ENCODE peak calls at places on chromosomes 6 and 20, in seven cellular contexts. One of them, this sample, is unnamed.

GRCh38 chr6:24720131-24720603 is 1.2 kb upstream of the C6orf62 start:
- DNase-seq in H9: peak
- DNase-seq in mesendoderm: peak
- DNase-seq in neuronal stem cell: peak
- DNase-seq in mesenchymal stem cell: peak
- DNase-seq in H1: no peak
- DNase-seq in trophoblast cell: peak
- DNase-seq in this sample: peak

GRCh38 chr6:99603421-99604160 is 3.0 kb upstream of the PRDM13 start:
- DNase-seq in H9: peak
- DNase-seq in mesendoderm: peak
- DNase-seq in neuronal stem cell: peak
- DNase-seq in mesenchymal stem cell: no peak
- DNase-seq in H1: peak
- DNase-seq in trophoblast cell: no peak
- DNase-seq in this sample: peak

GRCh38 chr6:22774129-22774528 is 204.8 kb downstream of the HDGFL1 start:
- DNase-seq in H9: no peak
- DNase-seq in mesendoderm: no peak
- DNase-seq in neuronal stem cell: no peak
- DNase-seq in mesenchymal stem cell: no peak
- DNase-seq in H1: no peak
- DNase-seq in trophoblast cell: no peak
- DNase-seq in this sample: peak

GRCh38 chr20:24497851-24498250 is 28.4 kb downstream of the SYNDIG1 start:
- DNase-seq in H9: peak
- DNase-seq in mesendoderm: no peak
- DNase-seq in neuronal stem cell: no peak
- DNase-seq in mesenchymal stem cell: no peak
- DNase-seq in H1: no peak
- DNase-seq in trophoblast cell: no peak
- DNase-seq in this sample: peak

GRCh38 chr6:115190534-115190933 is 847.7 kb upstream of the HS3ST5 start:
- DNase-seq in H9: no peak
- DNase-seq in mesendoderm: no peak
- DNase-seq in neuronal stem cell: no peak
- DNase-seq in mesenchymal stem cell: no peak
- DNase-seq in H1: no peak
- DNase-seq in trophoblast cell: no peak
- DNase-seq in this sample: no peak

GRCh38 chr6:141634269-141634668 is 498.5 kb upstream of the GJE1 start:
- DNase-seq in H9: no peak
- DNase-seq in mesendoderm: no peak
- DNase-seq in neuronal stem cell: no peak
- DNase-seq in mesenchymal stem cell: no peak
- DNase-seq in H1: no peak
- DNase-seq in trophoblast cell: no peak
- DNase-seq in this sample: no peak

GRCh38 chr6:150076196-150076893 is 7.4 kb upstream of the ULBP3 start:
- DNase-seq in H9: no peak
- DNase-seq in mesendoderm: peak
- DNase-seq in neuronal stem cell: no peak
- DNase-seq in mesenchymal stem cell: peak
- DNase-seq in H1: no peak
- DNase-seq in trophoblast cell: no peak
- DNase-seq in this sample: no peak

GRCh38 chr20:62030834-62031434 is 34.7 kb downstream of the TAF4 start:
- DNase-seq in H9: no peak
- DNase-seq in mesendoderm: peak
- DNase-seq in neuronal stem cell: no peak
- DNase-seq in mesenchymal stem cell: no peak
- DNase-seq in H1: no peak
- DNase-seq in trophoblast cell: no peak
- DNase-seq in this sample: no peak

GRCh38 chr6:141321486-141322347 is 811.0 kb upstream of the GJE1 start:
- DNase-seq in H9: no peak
- DNase-seq in mesendoderm: peak
- DNase-seq in neuronal stem cell: no peak
- DNase-seq in mesenchymal stem cell: peak
- DNase-seq in H1: no peak
- DNase-seq in trophoblast cell: peak
- DNase-seq in this sample: peak

GRCh38 chr6:5557506-5557905 is 296.2 kb downstream of the FARS2 start:
- DNase-seq in H9: no peak
- DNase-seq in mesendoderm: no peak
- DNase-seq in neuronal stem cell: no peak
- DNase-seq in mesenchymal stem cell: no peak
- DNase-seq in H1: no peak
- DNase-seq in trophoblast cell: no peak
- DNase-seq in this sample: no peak

GRCh38 chr20:3243718-3244358 is 4.8 kb upstream of the SLC4A11 start:
- DNase-seq in H9: no peak
- DNase-seq in mesendoderm: no peak
- DNase-seq in neuronal stem cell: no peak
- DNase-seq in mesenchymal stem cell: no peak
- DNase-seq in H1: no peak
- DNase-seq in trophoblast cell: no peak
- DNase-seq in this sample: no peak

GRCh38 chr20:3245711-3246110 is 6.7 kb upstream of the SLC4A11 start:
- DNase-seq in H9: no peak
- DNase-seq in mesendoderm: no peak
- DNase-seq in neuronal stem cell: no peak
- DNase-seq in mesenchymal stem cell: no peak
- DNase-seq in H1: no peak
- DNase-seq in trophoblast cell: no peak
- DNase-seq in this sample: no peak

GRCh38 chr20:3245156-3245555 is 6.2 kb upstream of the SLC4A11 start:
- DNase-seq in H9: no peak
- DNase-seq in mesendoderm: no peak
- DNase-seq in neuronal stem cell: no peak
- DNase-seq in mesenchymal stem cell: no peak
- DNase-seq in H1: no peak
- DNase-seq in trophoblast cell: no peak
- DNase-seq in this sample: no peak

GRCh38 chr20:3246682-3247081 is 7.7 kb upstream of the SLC4A11 start:
- DNase-seq in H9: no peak
- DNase-seq in mesendoderm: no peak
- DNase-seq in neuronal stem cell: no peak
- DNase-seq in mesenchymal stem cell: no peak
- DNase-seq in H1: no peak
- DNase-seq in trophoblast cell: no peak
- DNase-seq in this sample: no peak

DNA sequence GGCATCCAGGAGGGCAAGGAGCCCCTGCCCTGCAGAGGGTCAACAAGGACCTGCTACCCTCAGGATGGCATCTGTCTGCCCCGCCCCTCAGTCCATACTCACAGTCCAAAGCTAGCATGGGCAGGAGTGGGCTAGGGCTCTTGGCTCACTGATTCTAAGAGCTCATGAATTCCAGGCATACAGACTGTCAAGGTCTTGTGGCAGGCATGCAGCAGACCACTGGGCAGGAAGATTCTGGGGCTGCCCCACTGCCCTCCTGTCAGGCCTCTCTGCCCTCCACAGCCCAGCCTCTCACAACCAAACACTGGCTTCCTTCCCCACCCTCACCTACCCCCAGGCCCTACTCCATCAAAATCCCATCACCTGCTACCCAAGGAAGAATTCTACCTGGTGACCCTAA is 5.6 kb upstream of the SLC4A11 start:
- DNase-seq in H9: no peak
- DNase-seq in mesendoderm: no peak
- DNase-seq in neuronal stem cell: no peak
- DNase-seq in mesenchymal stem cell: no peak
- DNase-seq in H1: no peak
- DNase-seq in trophoblast cell: no peak
- DNase-seq in this sample: no peak
- H3K23ac ChIP-seq in H9: no peak
- H3K23ac ChIP-seq in mesendoderm: no peak
- H3K23ac ChIP-seq in neuronal stem cell: no peak
- H3K23ac ChIP-seq in mesenchymal stem cell: no peak
- H3K23ac ChIP-seq in H1: no peak
- H3K23ac ChIP-seq in trophoblast cell: no peak
- H3K23ac ChIP-seq in this sample: no peak

GRCh38 chr6:17059820-17060219 is 42.0 kb upstream of the STMND1 start:
- DNase-seq in H9: no peak
- DNase-seq in mesendoderm: no peak
- DNase-seq in neuronal stem cell: no peak
- DNase-seq in mesenchymal stem cell: no peak
- DNase-seq in H1: no peak
- DNase-seq in trophoblast cell: no peak
- DNase-seq in this sample: no peak

GRCh38 chr6:17061097-17061496 is 40.8 kb upstream of the STMND1 start:
- DNase-seq in H9: no peak
- DNase-seq in mesendoderm: peak
- DNase-seq in neuronal stem cell: no peak
- DNase-seq in mesenchymal stem cell: no peak
- DNase-seq in H1: no peak
- DNase-seq in trophoblast cell: no peak
- DNase-seq in this sample: no peak

GRCh38 chr6:17057322-17057721 is 44.5 kb upstream of the STMND1 start:
- DNase-seq in H9: no peak
- DNase-seq in mesendoderm: no peak
- DNase-seq in neuronal stem cell: no peak
- DNase-seq in mesenchymal stem cell: peak
- DNase-seq in H1: no peak
- DNase-seq in trophoblast cell: no peak
- DNase-seq in this sample: no peak

GRCh38 chr6:17059022-17059421 is 42.8 kb upstream of the STMND1 start:
- DNase-seq in H9: no peak
- DNase-seq in mesendoderm: no peak
- DNase-seq in neuronal stem cell: no peak
- DNase-seq in mesenchymal stem cell: no peak
- DNase-seq in H1: no peak
- DNase-seq in trophoblast cell: no peak
- DNase-seq in this sample: no peak

GRCh38 chr6:17058550-17058949 is 43.3 kb upstream of the STMND1 start:
- DNase-seq in H9: no peak
- DNase-seq in mesendoderm: no peak
- DNase-seq in neuronal stem cell: no peak
- DNase-seq in mesenchymal stem cell: no peak
- DNase-seq in H1: no peak
- DNase-seq in trophoblast cell: no peak
- DNase-seq in this sample: no peak
- H3K23ac ChIP-seq in H9: no peak
- H3K23ac ChIP-seq in mesendoderm: no peak
- H3K23ac ChIP-seq in neuronal stem cell: no peak
- H3K23ac ChIP-seq in mesenchymal stem cell: no peak
- H3K23ac ChIP-seq in H1: no peak
- H3K23ac ChIP-seq in trophoblast cell: no peak
- H3K23ac ChIP-seq in this sample: no peak

GRCh38 chr20:444862-445426 is 17.4 kb downstream of the TBC1D20 start:
- DNase-seq in H9: no peak
- DNase-seq in mesendoderm: peak
- DNase-seq in neuronal stem cell: no peak
- DNase-seq in mesenchymal stem cell: peak
- DNase-seq in H1: no peak
- DNase-seq in trophoblast cell: peak
- DNase-seq in this sample: peak

GRCh38 chr20:440636-441035 is 21.7 kb downstream of the TBC1D20 start:
- DNase-seq in H9: no peak
- DNase-seq in mesendoderm: no peak
- DNase-seq in neuronal stem cell: no peak
- DNase-seq in mesenchymal stem cell: no peak
- DNase-seq in H1: no peak
- DNase-seq in trophoblast cell: peak
- DNase-seq in this sample: peak

GRCh38 chr20:443223-443793 is 19.0 kb downstream of the TBC1D20 start:
- DNase-seq in H9: no peak
- DNase-seq in mesendoderm: no peak
- DNase-seq in neuronal stem cell: no peak
- DNase-seq in mesenchymal stem cell: no peak
- DNase-seq in H1: no peak
- DNase-seq in trophoblast cell: no peak
- DNase-seq in this sample: no peak

GRCh38 chr20:445514-446336 is 16.6 kb downstream of the TBC1D20 start:
- DNase-seq in H9: no peak
- DNase-seq in mesendoderm: no peak
- DNase-seq in neuronal stem cell: no peak
- DNase-seq in mesenchymal stem cell: no peak
- DNase-seq in H1: no peak
- DNase-seq in trophoblast cell: no peak
- DNase-seq in this sample: no peak

DNA sequence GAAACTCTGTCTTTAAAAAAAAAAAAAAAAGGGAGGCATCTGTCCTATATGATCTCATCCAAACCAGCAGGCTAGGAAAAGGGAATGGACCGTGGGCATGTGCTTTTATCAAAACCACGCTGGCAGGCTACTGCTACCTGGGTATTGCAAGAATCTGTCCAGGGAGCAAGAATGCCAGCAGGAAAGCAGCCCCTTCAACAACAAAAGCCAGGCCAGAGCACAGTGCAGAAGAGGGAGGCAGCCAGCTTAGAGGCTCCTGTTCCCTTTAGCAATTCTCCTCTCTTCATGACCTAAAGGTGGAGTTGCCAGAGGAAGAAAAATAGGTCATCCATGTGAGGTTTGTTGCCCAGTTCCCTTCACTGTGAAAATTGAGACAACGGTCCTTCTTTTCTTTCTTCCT is 18.2 kb downstream of the TBC1D20 start:
- DNase-seq in H9: no peak
- DNase-seq in mesendoderm: no peak
- DNase-seq in neuronal stem cell: no peak
- DNase-seq in mesenchymal stem cell: no peak
- DNase-seq in H1: no peak
- DNase-seq in trophoblast cell: no peak
- DNase-seq in this sample: no peak
- H3K23ac ChIP-seq in H9: no peak
- H3K23ac ChIP-seq in mesendoderm: no peak
- H3K23ac ChIP-seq in neuronal stem cell: no peak
- H3K23ac ChIP-seq in mesenchymal stem cell: no peak
- H3K23ac ChIP-seq in H1: no peak
- H3K23ac ChIP-seq in trophoblast cell: no peak
- H3K23ac ChIP-seq in this sample: no peak

GRCh38 chr20:43737925-43738324 is 11.1 kb upstream of the GTSF1L start:
- DNase-seq in H9: no peak
- DNase-seq in mesendoderm: no peak
- DNase-seq in neuronal stem cell: no peak
- DNase-seq in mesenchymal stem cell: no peak
- DNase-seq in H1: no peak
- DNase-seq in trophoblast cell: no peak
- DNase-seq in this sample: no peak
- H3K23ac ChIP-seq in H9: no peak
- H3K23ac ChIP-seq in mesendoderm: no peak
- H3K23ac ChIP-seq in neuronal stem cell: peak
- H3K23ac ChIP-seq in mesenchymal stem cell: no peak
- H3K23ac ChIP-seq in H1: no peak
- H3K23ac ChIP-seq in trophoblast cell: no peak
- H3K23ac ChIP-seq in this sample: no peak

DNA sequence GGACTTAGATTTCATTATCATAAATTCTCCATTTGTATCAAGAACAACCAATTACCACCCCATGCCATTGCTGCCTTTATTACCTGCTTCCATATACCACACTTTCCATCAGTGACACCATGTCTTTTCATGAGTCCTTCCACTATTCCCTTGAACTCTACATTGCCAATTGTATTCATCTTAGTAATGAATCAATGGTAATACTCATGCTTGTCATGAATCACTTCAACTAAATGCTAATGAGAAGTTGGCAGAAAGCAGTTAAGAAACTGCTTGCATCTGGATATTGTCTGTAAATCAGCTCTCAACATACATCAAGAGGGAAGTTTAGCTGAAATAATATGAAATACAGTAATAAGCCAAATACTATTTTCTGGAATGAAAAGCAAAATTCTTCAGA is 61.1 kb upstream of the RNF217 start:
- DNase-seq in H9: no peak
- DNase-seq in mesendoderm: no peak
- DNase-seq in neuronal stem cell: no peak
- DNase-seq in mesenchymal stem cell: no peak
- DNase-seq in H1: no peak
- DNase-seq in trophoblast cell: no peak
- DNase-seq in this sample: peak
- H3K23ac ChIP-seq in H9: no peak
- H3K23ac ChIP-seq in mesendoderm: no peak
- H3K23ac ChIP-seq in neuronal stem cell: no peak
- H3K23ac ChIP-seq in mesenchymal stem cell: no peak
- H3K23ac ChIP-seq in H1: no peak
- H3K23ac ChIP-seq in trophoblast cell: no peak
- H3K23ac ChIP-seq in this sample: no peak

This sample was measured in IMR-90.